ENCODE peak calls at places on chromosomes 7 and 10, in five cellular contexts. E is IMR-90, P is K562, C is HepG2, M is SK-N-SH. R is an unnamed sample.

GRCh38 chr10:6186894-6187256 is 15.9 kb upstream of the PFKFB3 start:
- DNase-seq in E (no peak), P (no peak), C (no peak), M (no peak), R (no peak)

GRCh38 chr7:133330085-133330484 is 77.2 kb downstream of the EXOC4 start:
- DNase-seq in E (no peak), P (no peak), C (peak; percentile 3), M (no peak), R (no peak)

GRCh38 chr10:33116293-33116697 is 158.3 kb upstream of the ITGB1 start:
- DNase-seq in E (peak; percentile 83), P (peak; percentile 34), C (peak; percentile 53), M (peak; percentile 60), R (peak; percentile 68)

GRCh38 chr10:112446055-112446854 is 459 bp downstream of the ZDHHC6 start:
- DNase-seq in E (peak; percentile 23), P (peak; percentile 12), C (no peak), M (no peak), R (no peak)

GRCh38 chr7:28954936-28955335 is 3.2 kb downstream of the TRIL start:
- DNase-seq in E (no peak), P (no peak), C (no peak), M (no peak), R (no peak)

GRCh38 chr10:102102421-102102820 is 17.7 kb downstream of the LDB1 start:
- DNase-seq in E (no peak), P (no peak), C (no peak), M (no peak), R (no peak)

GRCh38 chr10:114915294-114915693 is 22.7 kb upstream of the TRUB1 start:
- DNase-seq in E (no peak), P (no peak), C (no peak), M (no peak), R (no peak)

GRCh38 chr7:116446179-116446855 is 53.2 kb upstream of the CAV2 start:
- DNase-seq in E (no peak), P (no peak), C (no peak), M (no peak), R (no peak)

GRCh38 chr10:74760042-74760979 is 66.1 kb upstream of the KAT6B start:
- DNase-seq in E (no peak), P (no peak), C (peak; percentile 53), M (no peak), R (no peak)

GRCh38 chr10:95247200-95247880 is 43.5 kb downstream of the PDLIM1 start:
- DNase-seq in E (peak; percentile 95), P (no peak), C (peak; percentile 28), M (no peak), R (no peak)

DNA sequence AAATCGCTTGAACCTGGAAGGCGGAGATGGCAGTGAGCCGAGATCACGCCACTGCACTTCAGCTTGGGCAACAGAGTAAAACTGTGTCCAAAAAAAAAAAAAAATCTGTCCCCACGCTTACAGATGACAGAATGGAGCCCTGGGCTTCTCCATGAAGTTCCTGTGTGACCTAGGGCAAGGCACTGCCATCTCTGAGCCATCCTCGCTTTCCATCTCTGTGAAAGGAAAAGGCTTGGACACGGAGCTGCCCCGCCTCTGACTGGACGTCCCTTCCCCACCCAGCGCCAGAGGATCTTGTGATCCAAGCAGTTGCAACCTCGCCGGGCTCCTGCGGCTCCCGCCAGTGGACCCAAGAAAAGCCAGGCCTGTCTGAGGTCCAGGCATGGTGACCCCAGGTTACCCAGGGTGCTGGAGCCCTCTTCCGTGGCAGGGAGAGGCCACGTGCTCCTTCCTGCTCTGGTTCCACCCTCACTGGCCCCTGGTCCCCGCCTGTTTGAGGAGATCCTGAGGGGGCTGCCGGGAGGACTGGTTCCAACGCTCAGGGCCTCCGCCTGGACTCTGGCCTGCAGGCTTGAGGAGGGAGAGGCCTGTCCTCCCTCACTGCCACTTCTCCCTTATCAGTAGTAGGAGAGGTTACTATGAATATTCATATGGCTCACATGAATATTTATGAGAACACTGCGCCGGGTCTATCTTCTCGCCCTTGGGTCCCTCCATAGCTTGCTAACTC is 25.6 kb upstream of the ELFN1 start:
- DNase-seq in E (no peak), P (peak; percentile 52), C (peak; percentile 41), M (no peak), R (no peak)
- TF ChIP-seq USF2 in E (no peak), P (no peak), C (peak; percentile 44), M (no peak), R (no peak)

GRCh38 chr10:110138197-110138812 is 69.1 kb upstream of the MXI1 start:
- DNase-seq in E (peak; percentile 66), P (peak; percentile 30), C (peak; percentile 65), M (peak; percentile 50), R (no peak)
- TF ChIP-seq RFX5 in E (no peak), P (no peak), C (no peak), M (no peak), R (no peak)

DNA sequence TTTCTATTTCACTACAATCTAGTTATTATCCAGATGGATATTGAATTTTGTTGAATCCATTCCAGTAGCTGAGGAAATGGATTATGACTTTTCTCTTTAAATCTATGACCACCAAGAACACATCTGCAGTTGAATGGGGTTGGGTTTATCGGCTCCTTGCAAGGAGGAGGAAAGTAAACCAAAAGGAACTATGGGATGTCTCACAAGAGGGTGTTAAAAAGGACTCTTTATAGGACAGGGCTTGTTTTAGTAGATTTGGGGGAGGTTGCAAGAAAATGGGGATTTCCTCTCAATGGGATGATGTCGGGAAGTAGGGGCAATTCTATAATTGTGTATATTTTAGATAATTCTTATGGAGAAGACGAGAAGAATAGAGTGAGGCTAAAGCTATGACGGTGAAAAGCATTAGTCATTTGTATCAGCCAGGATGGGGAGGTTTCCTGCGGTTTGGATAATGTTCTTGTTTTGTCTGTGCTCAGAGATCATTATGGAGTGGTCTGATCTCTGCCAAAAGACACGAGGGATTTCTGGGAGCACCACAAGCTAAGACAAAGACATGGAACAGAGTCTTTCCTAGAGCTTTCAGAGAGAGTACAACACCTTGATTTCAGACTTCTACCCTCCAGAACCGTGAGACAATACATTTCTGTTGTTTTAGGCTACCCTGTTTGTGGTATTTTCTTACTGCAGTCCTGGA is 5.3 kb upstream of the LRRC61 start:
- DNase-seq in E (peak; percentile 63), P (peak; percentile 68), C (no peak), M (no peak), R (no peak)
- TF ChIP-seq USF2 in E (no peak), P (no peak), C (no peak), M (no peak), R (no peak)

DNA sequence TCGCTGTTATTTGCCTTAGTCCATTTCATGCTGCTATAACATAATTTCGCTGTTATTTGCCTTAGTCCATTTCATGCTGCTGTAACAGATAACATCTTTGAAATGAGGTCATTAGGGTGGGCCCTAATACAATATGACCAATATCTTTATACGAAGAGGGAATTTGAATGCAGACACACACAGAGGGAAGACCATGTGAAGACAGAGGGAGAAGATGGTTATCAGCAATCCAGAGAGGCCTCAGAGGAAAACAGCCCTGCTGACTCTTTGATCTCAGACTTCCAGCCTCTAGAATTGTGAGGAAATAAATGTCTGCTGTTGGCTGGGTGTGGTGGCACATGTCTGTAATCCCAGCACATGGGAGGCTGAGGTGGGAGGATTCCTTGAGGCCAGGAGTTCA is 404.9 kb downstream of the TYW1 start:
- DNase-seq in E (no peak), P (no peak), C (no peak), M (no peak), R (no peak)
- TF ChIP-seq RFX5 in E (no peak), P (no peak), C (no peak), M (no peak), R (no peak)

DNA sequence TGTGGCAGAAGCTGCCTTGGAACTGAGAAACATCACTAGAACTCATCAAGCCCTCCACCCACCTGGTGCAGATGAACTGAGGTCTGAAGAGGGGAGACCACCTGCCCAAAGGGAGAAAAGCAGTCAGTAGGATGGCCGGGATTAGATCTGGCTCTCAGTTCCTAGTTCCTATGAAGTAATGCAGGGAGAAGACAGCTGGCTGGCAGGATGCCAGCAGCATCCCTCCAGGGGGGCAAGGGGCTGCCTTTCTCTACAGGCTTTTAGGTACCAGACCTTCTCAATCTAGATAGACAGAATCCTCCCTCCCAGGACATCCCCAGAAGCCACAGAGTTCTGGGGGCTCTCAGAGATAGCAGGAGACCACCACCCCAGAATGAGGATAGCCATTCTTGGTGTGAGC is 7.8 kb downstream of the CRHR2 start:
- DNase-seq in E (no peak), P (no peak), C (no peak), M (peak; percentile 62), R (no peak)
- TF ChIP-seq USF2 in E (no peak), P (no peak), C (no peak), M (no peak), R (no peak)

DNA sequence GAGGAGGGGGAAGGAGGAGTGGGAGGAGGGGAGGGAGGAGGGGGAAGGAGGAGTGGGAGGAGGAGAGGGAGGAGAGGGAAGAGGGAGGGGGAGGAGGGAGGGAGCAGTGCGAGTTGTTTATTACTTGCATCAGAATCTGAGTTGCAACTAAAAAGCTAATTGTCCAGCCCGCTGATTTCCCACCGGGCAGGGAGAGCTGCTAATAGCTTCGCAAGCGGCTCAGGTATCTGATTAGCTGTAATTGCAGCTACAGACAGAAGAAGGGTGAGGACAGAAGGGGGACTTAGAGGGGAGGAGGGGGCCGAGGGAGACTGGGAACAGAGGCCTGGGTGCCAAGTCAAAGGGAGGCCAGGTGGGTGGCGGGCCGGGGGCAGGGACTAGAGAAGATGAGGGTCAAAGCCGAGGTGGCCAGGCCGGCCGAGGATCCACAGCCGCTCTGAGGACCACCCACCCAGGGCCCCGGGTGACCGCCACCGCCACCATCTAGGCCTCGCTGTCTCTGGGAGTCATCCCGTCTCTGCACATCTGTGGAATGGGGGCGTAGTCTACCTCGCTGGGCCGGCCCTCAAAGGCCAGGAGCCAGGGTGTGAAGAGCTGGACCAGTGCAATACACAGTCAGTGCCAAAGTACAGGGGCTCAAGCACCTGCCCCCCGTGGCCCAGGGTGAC is 54.3 kb downstream of the MICALL2 start:
- DNase-seq in E (no peak), P (no peak), C (no peak), M (peak; percentile 51), R (no peak)
- TF ChIP-seq RFX5 in E (no peak), P (no peak), C (no peak), M (no peak), R (no peak)

DNA sequence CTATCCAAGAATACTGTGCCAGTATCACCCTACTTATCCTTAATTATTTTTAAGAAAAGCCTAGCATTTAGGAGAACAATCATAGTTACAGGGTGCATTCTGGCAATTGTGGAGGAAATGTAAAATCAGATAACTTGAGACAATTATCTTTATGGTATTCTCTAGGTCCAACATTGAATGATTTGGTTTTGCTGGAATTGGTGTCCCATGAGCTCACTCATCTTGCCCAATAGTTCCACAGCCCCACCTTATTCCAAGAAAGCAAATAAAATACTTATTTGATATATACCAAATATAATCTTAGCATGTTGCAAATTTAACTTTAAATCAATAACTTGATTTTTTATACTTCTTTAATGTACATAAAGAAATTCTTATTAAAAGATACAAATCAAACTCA is 65.3 kb downstream of the DGKB start:
- DNase-seq in E (no peak), P (no peak), C (no peak), M (no peak), R (no peak)
- TF ChIP-seq USF2 in E (no peak), P (no peak), C (no peak), M (no peak), R (no peak)